ENCODE peak calls at places on chromosomes 3 and 15, in eight cellular contexts. I is GM13976; T is NCI-H1092 treated with DMSO at 0.1 percent for 48 hours; B is mucosa of gallbladder; H is activated CD8-positive, alpha-beta memory T cell treated with anti-CD3 and anti-CD28 coated beads for 48 hours; P is adrenal gland; Y is sigmoid colon; F is GM19239. M is an unnamed sample.

GRCh38 chr3:14222900-14223594 is 44.4 kb downstream of the LSM3 start:
- DNase-seq in I (no peak), T (no peak), B (no peak), H (no peak), P (no peak), Y (no peak), F (no peak), M (no peak)

GRCh38 chr3:141105828-141106628 is 54.9 kb downstream of the SPSB4 start:
- DNase-seq in I (peak; percentile 71), T (peak; percentile 72), B (peak; percentile 84), H (peak; percentile 5), P (peak; percentile 81), Y (peak; percentile 88), F (peak; percentile 56), M (no peak)

GRCh38 chr3:25273582-25274171 is 154.4 kb upstream of the RARB start:
- DNase-seq in I (no peak), T (no peak), B (no peak), H (no peak), P (no peak), Y (no peak), F (no peak), M (no peak)

GRCh38 chr3:139953131-139953910 is 18.3 kb downstream of the CLSTN2 start:
- DNase-seq in I (no peak), T (no peak), B (no peak), H (no peak), P (no peak), Y (no peak), F (no peak), M (no peak)

GRCh38 chr3:129723558-129724324 is 117.3 kb upstream of the PLXND1 start:
- DNase-seq in I (no peak), T (no peak), B (peak; percentile 57), H (no peak), P (peak; percentile 80), Y (peak; percentile 92), F (no peak), M (no peak)

GRCh38 chr15:89141885-89142284 is 53.6 kb downstream of the ABHD2 start:
- DNase-seq in I (no peak), T (no peak), B (no peak), H (no peak), P (no peak), Y (no peak), F (no peak), M (no peak)

GRCh38 chr15:67031321-67031720 is 34.1 kb upstream of the SMAD3 start:
- DNase-seq in I (no peak), T (no peak), B (no peak), H (no peak), P (no peak), Y (no peak), F (no peak), M (no peak)

GRCh38 chr3:149605902-149606301 is 51.9 kb downstream of the WWTR1 start:
- DNase-seq in I (no peak), T (no peak), B (no peak), H (no peak), P (no peak), Y (no peak), F (no peak), M (no peak)

GRCh38 chr3:196740476-196741400 is 1.1 kb downstream of the PAK2 start:
- DNase-seq in I (peak; percentile 42), T (no peak), B (peak; percentile 11), H (no peak), P (peak; percentile 35), Y (no peak), F (no peak), M (no peak)

GRCh38 chr3:10983219-10983916 is 9.2 kb upstream of the SLC6A1 start:
- DNase-seq in I (peak; percentile 69), T (peak; percentile 21), B (peak; percentile 54), H (no peak), P (peak; percentile 32), Y (no peak), F (peak; percentile 71), M (peak; percentile 15)

GRCh38 chr15:78358114-78358513 is 18.0 kb downstream of the CRABP1 start:
- DNase-seq in I (no peak), T (no peak), B (no peak), H (no peak), P (no peak), Y (no peak), F (no peak), M (no peak)

GRCh38 chr15:47705601-47706000 is 11.7 kb upstream of the SEMA6D start:
- DNase-seq in I (no peak), T (no peak), B (no peak), H (no peak), P (no peak), Y (no peak), F (no peak), M (no peak)